ENCODE peak calls at places on chromosomes 12 and 14, in seven cellular contexts. L, A, T, V, I, Z and X are unnamed samples.

GRCh38 chr14:48350971-48351370 is 675.6 kb upstream of the MDGA2 start:
- DNase-seq in L (no peak), A (no peak), T (peak; percentile 19), V (no peak), I (no peak), Z (no peak), X (no peak)

GRCh38 chr12:87866602-87867292 is 162.5 kb downstream of the C12orf50 start:
- DNase-seq in L (no peak), A (no peak), T (no peak), V (no peak), I (peak; percentile 21), Z (no peak), X (peak; percentile 28)

GRCh38 chr12:130504110-130504835 is 166.6 kb downstream of the PIWIL1 start:
- DNase-seq in L (no peak), A (no peak), T (no peak), V (no peak), I (no peak), Z (no peak), X (no peak)

GRCh38 chr12:4324366-4324765 is 3.4 kb downstream of the TIGAR start:
- DNase-seq in L (no peak), A (no peak), T (no peak), V (no peak), I (no peak), Z (no peak), X (no peak)

GRCh38 chr12:2385529-2385928 is 332.7 kb downstream of the CACNA1C start:
- DNase-seq in L (no peak), A (no peak), T (no peak), V (no peak), I (no peak), Z (no peak), X (peak; percentile 7)

GRCh38 chr14:101062611-101063010 is 159.1 kb upstream of the RTL1 start:
- DNase-seq in L (no peak), A (no peak), T (no peak), V (no peak), I (no peak), Z (no peak), X (no peak)

GRCh38 chr12:108752387-108752786 is 21.1 kb upstream of the CORO1C start:
- DNase-seq in L (no peak), A (no peak), T (no peak), V (no peak), I (no peak), Z (no peak), X (no peak)

GRCh38 chr12:60227916-60228315 is 632.1 kb downstream of the SLC16A7 start:
- DNase-seq in L (no peak), A (no peak), T (no peak), V (no peak), I (no peak), Z (no peak), X (no peak)

GRCh38 chr12:27971606-27972005 is 927 bp downstream of the PTHLH start:
- DNase-seq in L (no peak), A (no peak), T (no peak), V (no peak), I (no peak), Z (no peak), X (no peak)

GRCh38 chr12:81546811-81547210 is 212.3 kb downstream of the PPFIA2 start:
- DNase-seq in L (no peak), A (no peak), T (no peak), V (no peak), I (no peak), Z (no peak), X (no peak)

GRCh38 chr14:75752907-75753594 is 92.0 kb downstream of the TTLL5 start:
- DNase-seq in L (no peak), A (no peak), T (no peak), V (no peak), I (no peak), Z (no peak), X (no peak)

GRCh38 chr12:98701166-98701565 is 56.1 kb downstream of the APAF1 start:
- DNase-seq in L (no peak), A (no peak), T (no peak), V (no peak), I (no peak), Z (no peak), X (no peak)

GRCh38 chr14:65631040-65631439 is 218.5 kb downstream of the FUT8 start:
- DNase-seq in L (no peak), A (no peak), T (no peak), V (no peak), I (no peak), Z (no peak), X (no peak)

GRCh38 chr14:52399886-52400599 is 85.9 kb downstream of the PTGER2 start:
- DNase-seq in L (no peak), A (no peak), T (peak; percentile 11), V (no peak), I (peak; percentile 65), Z (no peak), X (peak; percentile 15)

GRCh38 chr12:131006036-131006735 is 52.5 kb downstream of the ADGRD1 start:
- DNase-seq in L (no peak), A (no peak), T (no peak), V (no peak), I (no peak), Z (no peak), X (no peak)

GRCh38 chr14:68110989-68111704 is 291.6 kb downstream of the RAD51B start:
- DNase-seq in L (peak; percentile 27), A (no peak), T (no peak), V (no peak), I (no peak), Z (no peak), X (no peak)

GRCh38 chr12:58069268-58069967 is 128.1 kb downstream of the ATP23 start:
- DNase-seq in L (no peak), A (no peak), T (no peak), V (peak; percentile 1), I (no peak), Z (no peak), X (no peak)

GRCh38 chr12:43273467-43273866 is 278.5 kb downstream of the ADAMTS20 start:
- DNase-seq in L (no peak), A (no peak), T (no peak), V (no peak), I (no peak), Z (no peak), X (no peak)